ENCODE peak calls at places on chromosomes 2 and 18, in ten cellular contexts. Z, K, R, U, F, E, N, O, J and V are unnamed samples.
A peak's percentile ranks its signal among the peaks of the same experiment; 100 is the strongest.

GRCh38 chr18:24168496-24168895 is 29.6 kb downstream of the CABYR start:
- DNase-seq in Z (no peak), K (no peak), R (no peak), U (no peak), F (no peak), E (no peak), N (no peak), O (no peak), J (no peak), V (no peak)

GRCh38 chr2:173713904-173714555 is 251.1 kb downstream of the SP3 start:
- DNase-seq in Z (peak; percentile 77), K (no peak), R (no peak), U (no peak), F (no peak), E (no peak), N (no peak), O (no peak), J (no peak), V (no peak)

GRCh38 chr2:102050854-102051391 is 59.2 kb downstream of the IL1R2 start:
- DNase-seq in Z (no peak), K (peak; percentile 71), R (peak; percentile 82), U (no peak), F (no peak), E (no peak), N (no peak), O (no peak), J (no peak), V (no peak)

GRCh38 chr2:217717541-217717940 is 285.3 kb downstream of the TNS1 start:
- DNase-seq in Z (no peak), K (no peak), R (no peak), U (no peak), F (no peak), E (no peak), N (no peak), O (no peak), J (no peak), V (no peak)

GRCh38 chr18:54415086-54415485 is 57.4 kb downstream of the C18orf54 start:
- DNase-seq in Z (no peak), K (no peak), R (no peak), U (no peak), F (no peak), E (no peak), N (no peak), O (no peak), J (no peak), V (no peak)

GRCh38 chr2:205684871-205685313 is 2.6 kb downstream of the NRP2 start:
- DNase-seq in Z (no peak), K (no peak), R (no peak), U (no peak), F (no peak), E (no peak), N (no peak), O (no peak), J (no peak), V (no peak)

GRCh38 chr18:58054041-58054733 is 10.2 kb downstream of the NEDD4L start:
- DNase-seq in Z (peak; percentile 10), K (no peak), R (no peak), U (no peak), F (no peak), E (no peak), N (no peak), O (no peak), J (peak; percentile 45), V (no peak)

GRCh38 chr2:205914736-205915510 is 171.1 kb downstream of the INO80D start:
- DNase-seq in Z (no peak), K (no peak), R (no peak), U (no peak), F (no peak), E (no peak), N (no peak), O (no peak), J (no peak), V (no peak)

GRCh38 chr2:1738163-1738562 is 6.2 kb downstream of the PXDN start:
- DNase-seq in Z (no peak), K (no peak), R (no peak), U (no peak), F (no peak), E (no peak), N (no peak), O (no peak), J (no peak), V (no peak)

GRCh38 chr2:1739961-1740713 is 4.2 kb downstream of the PXDN start:
- DNase-seq in Z (no peak), K (no peak), R (no peak), U (no peak), F (no peak), E (no peak), N (no peak), O (no peak), J (peak; percentile 86), V (no peak)

GRCh38 chr2:1738646-1739302 is 5.5 kb downstream of the PXDN start:
- DNase-seq in Z (no peak), K (no peak), R (no peak), U (no peak), F (no peak), E (no peak), N (no peak), O (no peak), J (peak; percentile 54), V (no peak)

GRCh38 chr2:1740714-1741584 is 3.4 kb downstream of the PXDN start:
- DNase-seq in Z (no peak), K (no peak), R (no peak), U (no peak), F (no peak), E (no peak), N (no peak), O (no peak), J (peak; percentile 89), V (no peak)

GRCh38 chr2:1739322-1739957 is 4.9 kb downstream of the PXDN start:
- DNase-seq in Z (no peak), K (no peak), R (no peak), U (no peak), F (no peak), E (no peak), N (no peak), O (no peak), J (no peak), V (no peak)
- H3K9me3 ChIP-seq in Z (no peaks in the 10 kb centered on the region), K (no peaks in the 10 kb centered on the region), R (peaks cover 4% of the 10 kb centered on the region), U (no peaks in the 10 kb centered on the region), F (no peaks in the 10 kb centered on the region), E (no peaks in the 10 kb centered on the region), N (no peaks in the 10 kb centered on the region), O (peaks cover 6% of the 10 kb centered on the region), J (peaks cover 3% of the 10 kb centered on the region), V (no peaks in the 10 kb centered on the region)

GRCh38 chr2:235583144-235583543 is 89.3 kb downstream of the AGAP1 start:
- DNase-seq in Z (no peak), K (no peak), R (no peak), U (no peak), F (no peak), E (no peak), N (no peak), O (no peak), J (no peak), V (no peak)

GRCh38 chr2:235577404-235578330 is 83.8 kb downstream of the AGAP1 start:
- DNase-seq in Z (no peak), K (no peak), R (peak; percentile 29), U (no peak), F (no peak), E (no peak), N (no peak), O (no peak), J (no peak), V (no peak)

GRCh38 chr2:235582081-235582686 is 88.3 kb downstream of the AGAP1 start:
- DNase-seq in Z (no peak), K (no peak), R (no peak), U (no peak), F (no peak), E (no peak), N (no peak), O (no peak), J (no peak), V (no peak)

GRCh38 chr2:235579128-235579527 is 85.3 kb downstream of the AGAP1 start:
- DNase-seq in Z (no peak), K (no peak), R (no peak), U (no peak), F (no peak), E (no peak), N (no peak), O (no peak), J (no peak), V (no peak)

DNA sequence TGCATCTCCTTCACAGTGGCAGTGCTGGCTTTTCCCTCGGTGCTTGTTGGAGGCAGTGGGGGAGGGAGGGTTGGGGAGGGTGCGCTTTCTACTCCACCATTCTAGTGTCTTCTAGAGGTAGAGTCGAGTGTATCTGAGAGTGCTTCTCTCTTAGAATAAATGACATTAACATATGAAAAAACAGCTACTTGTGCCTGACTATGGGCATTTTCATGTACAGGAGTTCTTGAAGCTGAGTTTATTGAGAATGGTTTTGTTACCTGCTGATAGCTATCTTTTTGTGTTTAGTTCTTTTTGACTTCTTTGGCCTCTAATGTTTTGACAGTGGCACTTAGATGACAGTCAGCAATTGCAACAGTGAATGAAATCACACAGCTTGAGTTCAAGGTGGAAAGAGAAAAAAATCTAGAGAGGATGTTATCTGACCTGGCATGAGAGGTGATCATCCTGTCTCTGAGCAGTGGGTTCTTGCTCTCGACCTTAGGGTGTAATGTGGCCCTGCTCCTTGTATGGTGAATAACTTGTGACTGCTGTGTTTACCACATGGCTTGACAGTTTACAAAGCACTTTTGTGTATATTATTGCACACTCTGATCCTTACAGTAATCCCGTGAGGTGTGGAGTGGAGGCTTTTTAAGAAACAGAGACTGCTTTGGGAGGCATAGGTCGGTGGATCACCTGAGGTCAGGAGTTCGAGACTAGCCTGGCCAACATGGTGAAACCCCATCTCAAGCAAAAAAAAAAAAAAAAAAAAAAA is 86.7 kb downstream of the AGAP1 start:
- DNase-seq in Z (no peak), K (no peak), R (no peak), U (no peak), F (no peak), E (no peak), N (no peak), O (no peak), J (no peak), V (no peak)
- H3K9me3 ChIP-seq in Z (no peaks in the 10 kb centered on the region), K (no peaks in the 10 kb centered on the region), R (no peaks in the 10 kb centered on the region), U (no peaks in the 10 kb centered on the region), F (no peaks in the 10 kb centered on the region), E (no peaks in the 10 kb centered on the region), N (no peaks in the 10 kb centered on the region), O (no peaks in the 10 kb centered on the region), J (no peaks in the 10 kb centered on the region), V (no peaks in the 10 kb centered on the region)

DNA sequence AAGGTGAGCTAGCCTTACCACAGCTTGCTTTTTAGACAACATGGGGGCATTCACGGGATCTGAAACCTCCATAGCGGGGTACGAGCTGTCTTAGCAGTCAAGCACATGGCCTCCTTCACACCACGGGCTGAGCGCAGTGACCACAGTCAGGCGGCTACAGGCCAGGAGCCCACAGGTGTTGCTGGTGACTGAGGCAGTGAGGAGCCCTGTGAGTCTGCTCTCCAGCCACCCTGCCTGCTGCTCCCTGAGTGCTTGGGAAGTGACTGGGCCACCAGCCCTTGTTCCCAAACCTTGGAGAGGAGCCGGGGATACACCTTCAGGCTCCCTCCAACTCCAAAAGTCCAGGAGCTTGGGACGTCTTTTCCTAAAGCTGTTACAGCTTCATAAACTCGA is 418.1 kb upstream of the MYT1L start:
- DNase-seq in Z (no peak), K (no peak), R (no peak), U (no peak), F (no peak), E (no peak), N (no peak), O (no peak), J (no peak), V (no peak)
- H3K9me3 ChIP-seq in Z (no peaks in the 10 kb centered on the region), K (no peaks in the 10 kb centered on the region), R (no peaks in the 10 kb centered on the region), U (no peaks in the 10 kb centered on the region), F (no peaks in the 10 kb centered on the region), E (no peaks in the 10 kb centered on the region), N (peaks cover 3% of the 10 kb centered on the region), O (peaks cover 7% of the 10 kb centered on the region), J (peaks cover 2% of the 10 kb centered on the region), V (no peaks in the 10 kb centered on the region)

DNA sequence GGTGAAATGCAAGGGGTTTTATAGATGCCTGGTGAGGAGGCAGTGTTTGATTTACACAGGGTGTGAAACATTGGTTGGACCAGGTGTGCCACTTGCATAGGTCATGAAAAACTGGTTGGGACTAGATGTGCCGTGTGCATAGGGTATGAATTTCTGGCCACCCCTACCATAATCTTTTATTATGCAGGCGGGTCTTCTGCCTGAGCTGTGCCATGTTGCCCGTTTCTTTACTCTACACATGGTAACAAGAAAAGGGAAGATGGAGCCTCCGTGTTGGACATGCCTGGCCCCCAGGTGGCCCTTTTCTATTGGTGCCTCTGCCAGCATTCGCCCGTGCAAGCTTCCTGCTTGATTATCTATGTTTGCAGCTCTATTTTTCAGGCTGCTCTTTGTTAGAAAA is 805.4 kb downstream of the TRIB2 start:
- DNase-seq in Z (no peak), K (no peak), R (no peak), U (no peak), F (no peak), E (no peak), N (no peak), O (no peak), J (no peak), V (no peak)
- H3K9me3 ChIP-seq in Z (no peaks in the 10 kb centered on the region), K (no peaks in the 10 kb centered on the region), R (no peaks in the 10 kb centered on the region), U (no peaks in the 10 kb centered on the region), F (no peaks in the 10 kb centered on the region), E (no peaks in the 10 kb centered on the region), N (no peaks in the 10 kb centered on the region), O (no peaks in the 10 kb centered on the region), J (peaks cover 6% of the 10 kb centered on the region), V (no peaks in the 10 kb centered on the region)